ENCODE peak calls at places on chromosomes 6 and 20, in four cellular contexts. One of them, this sample, is unnamed.

GRCh38 chr20:3080939-3081388 is 3.6 kb downstream of the AVP start:
- DNase-seq in AG04449: no peak
- DNase-seq in neural progenitor cell: no peak
- DNase-seq in HL-60: no peak
- DNase-seq in this sample: peak; percentile 26

GRCh38 chr20:42373049-42373448 is 754.9 kb upstream of the CHD6 start:
- DNase-seq in AG04449: no peak
- DNase-seq in neural progenitor cell: no peak
- DNase-seq in HL-60: no peak
- DNase-seq in this sample: no peak

GRCh38 chr20:32641464-32641863 is 32.3 kb downstream of the C20orf203 start:
- DNase-seq in AG04449: no peak
- DNase-seq in neural progenitor cell: no peak
- DNase-seq in HL-60: no peak
- DNase-seq in this sample: no peak

GRCh38 chr6:150256618-150257272 is 112.1 kb upstream of the IYD start:
- DNase-seq in AG04449: no peak
- DNase-seq in neural progenitor cell: no peak
- DNase-seq in HL-60: peak; percentile 16
- DNase-seq in this sample: no peak

GRCh38 chr6:101614774-101615173 is 221.3 kb downstream of the GRIK2 start:
- DNase-seq in AG04449: no peak
- DNase-seq in neural progenitor cell: peak; percentile 54
- DNase-seq in HL-60: no peak
- DNase-seq in this sample: no peak

GRCh38 chr6:33095681-33096080 is 19.9 kb downstream of the HLA-DPB1 start:
- DNase-seq in AG04449: no peak
- DNase-seq in neural progenitor cell: no peak
- DNase-seq in HL-60: no peak
- DNase-seq in this sample: no peak

GRCh38 chr6:14452567-14453527 is 335.3 kb downstream of the CD83 start:
- DNase-seq in AG04449: no peak
- DNase-seq in neural progenitor cell: no peak
- DNase-seq in HL-60: peak; percentile 86
- DNase-seq in this sample: no peak

GRCh38 chr20:11207749-11208502 is 534.1 kb upstream of the JAG1 start:
- DNase-seq in AG04449: no peak
- DNase-seq in neural progenitor cell: no peak
- DNase-seq in HL-60: no peak
- DNase-seq in this sample: no peak

GRCh38 chr6:2848851-2849250 is 7.2 kb upstream of the SERPINB1 start:
- DNase-seq in AG04449: no peak
- DNase-seq in neural progenitor cell: no peak
- DNase-seq in HL-60: no peak
- DNase-seq in this sample: peak; percentile 69

GRCh38 chr6:139373154-139373927 is 1.1 kb downstream of the CITED2 start:
- DNase-seq in AG04449: no peak
- DNase-seq in neural progenitor cell: peak; percentile 61
- DNase-seq in HL-60: peak; percentile 63
- DNase-seq in this sample: peak; percentile 82

GRCh38 chr6:15480546-15480945 is 182.3 kb downstream of the DTNBP1 start:
- DNase-seq in AG04449: no peak
- DNase-seq in neural progenitor cell: no peak
- DNase-seq in HL-60: peak; percentile 20
- DNase-seq in this sample: no peak

GRCh38 chr6:155483858-155484257 is 28.2 kb upstream of the NOX3 start:
- DNase-seq in AG04449: no peak
- DNase-seq in neural progenitor cell: no peak
- DNase-seq in HL-60: no peak
- DNase-seq in this sample: no peak

GRCh38 chr6:145077382-145077781 is 657.9 kb downstream of the EPM2A start:
- DNase-seq in AG04449: no peak
- DNase-seq in neural progenitor cell: no peak
- DNase-seq in HL-60: no peak
- DNase-seq in this sample: no peak

GRCh38 chr6:701215-701614 is 8.3 kb upstream of the EXOC2 start:
- DNase-seq in AG04449: no peak
- DNase-seq in neural progenitor cell: no peak
- DNase-seq in HL-60: no peak
- DNase-seq in this sample: no peak

GRCh38 chr6:43932259-43932900 is 162.4 kb downstream of the VEGFA start:
- DNase-seq in AG04449: no peak
- DNase-seq in neural progenitor cell: no peak
- DNase-seq in HL-60: no peak
- DNase-seq in this sample: no peak

GRCh38 chr6:83193747-83194582 is 808 bp downstream of the RWDD2A start:
- DNase-seq in AG04449: no peak
- DNase-seq in neural progenitor cell: peak; percentile 87
- DNase-seq in HL-60: no peak
- DNase-seq in this sample: peak; percentile 71

GRCh38 chr20:16821211-16822089 is 73.3 kb downstream of the OTOR start:
- DNase-seq in AG04449: no peak
- DNase-seq in neural progenitor cell: peak; percentile 68
- DNase-seq in HL-60: peak; percentile 28
- DNase-seq in this sample: peak; percentile 17

GRCh38 chr6:164097557-164098398 is 683.3 kb downstream of the QKI start:
- DNase-seq in AG04449: no peak
- DNase-seq in neural progenitor cell: peak; percentile 36
- DNase-seq in HL-60: peak; percentile 18
- DNase-seq in this sample: no peak

GRCh38 chr6:42978487-42978792 is 541 bp downstream of the PEX6 start:
- DNase-seq in AG04449: no peak
- DNase-seq in neural progenitor cell: peak; percentile 48
- DNase-seq in HL-60: no peak
- DNase-seq in this sample: peak; percentile 42

DNA sequence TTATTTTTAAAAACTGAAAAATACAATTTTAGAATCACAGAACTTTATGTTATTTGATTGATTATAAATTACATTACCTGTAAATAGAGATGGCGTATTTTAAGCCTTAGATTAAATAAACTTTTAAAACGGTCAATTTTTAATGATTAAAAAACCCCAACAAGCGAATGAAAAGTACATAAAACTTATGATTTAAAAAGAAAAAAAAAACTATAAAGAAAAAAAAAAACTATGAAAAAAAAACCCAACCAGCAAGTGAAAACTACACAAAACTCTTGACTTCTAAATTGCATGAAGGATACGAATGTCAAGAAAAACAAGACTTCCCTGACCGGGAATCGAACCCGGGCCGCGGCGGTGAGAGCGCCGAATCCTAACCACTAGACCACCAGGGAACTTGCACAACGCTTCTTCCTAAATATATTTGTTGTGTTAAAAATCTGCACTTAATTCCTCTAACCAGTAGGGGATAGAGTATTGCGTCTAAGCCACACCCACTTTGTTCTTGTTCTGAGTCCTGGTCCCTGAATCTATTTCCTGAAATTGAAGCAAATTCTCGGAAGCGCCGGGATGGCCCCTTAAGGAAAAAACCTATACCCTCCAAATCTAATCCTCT is 10.7 kb upstream of the NCOA7 start:
- DNase-seq in AG04449: no peak
- DNase-seq in neural progenitor cell: peak; percentile 93
- DNase-seq in HL-60: peak; percentile 91
- DNase-seq in this sample: peak; percentile 89
- TF ChIP-seq CTCF in AG04449: no peak
- TF ChIP-seq CTCF in neural progenitor cell: peak; percentile 34
- TF ChIP-seq CTCF in HL-60: no peak
- TF ChIP-seq CTCF in this sample: no peak

GRCh38 chr6:99246602-99247001 is 102.9 kb downstream of the FAXC start:
- DNase-seq in AG04449: no peak
- DNase-seq in neural progenitor cell: no peak
- DNase-seq in HL-60: no peak
- DNase-seq in this sample: no peak

DNA sequence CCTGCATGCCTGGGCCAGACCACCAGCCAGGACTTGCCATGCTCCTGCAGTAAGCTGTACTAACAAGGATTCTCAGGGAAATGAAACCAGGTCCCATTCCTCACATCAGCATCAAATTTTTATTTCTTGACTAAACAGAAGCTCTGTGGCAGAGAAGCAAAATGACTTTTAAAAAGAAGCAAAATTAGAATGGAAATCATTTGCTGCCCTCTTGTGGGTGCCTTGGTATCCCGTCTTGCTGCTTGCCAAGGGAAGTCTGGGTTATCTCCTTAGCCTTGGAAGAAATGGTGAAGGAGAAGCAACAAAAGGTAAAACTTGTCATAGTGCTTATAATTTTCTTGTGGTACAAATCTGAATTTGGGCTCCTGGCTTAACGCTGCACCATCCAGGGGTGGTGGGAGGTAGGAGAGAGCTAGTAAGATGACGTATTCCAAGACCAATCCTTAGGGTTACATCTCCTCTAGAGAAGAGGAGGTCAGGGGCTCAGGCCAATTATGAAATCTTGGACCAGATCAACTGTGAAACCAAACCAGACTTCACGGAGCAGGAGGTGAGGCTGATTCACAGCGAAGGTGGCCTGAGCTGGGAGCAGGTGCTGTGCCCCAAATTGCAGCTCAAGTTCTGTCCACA is 107.5 kb downstream of the FAXC start:
- DNase-seq in AG04449: peak; percentile 5
- DNase-seq in neural progenitor cell: peak; percentile 56
- DNase-seq in HL-60: no peak
- DNase-seq in this sample: no peak
- TF ChIP-seq CTCF in AG04449: peak; percentile 48
- TF ChIP-seq CTCF in neural progenitor cell: peak; percentile 68
- TF ChIP-seq CTCF in HL-60: peak; percentile 32
- TF ChIP-seq CTCF in this sample: no peak

DNA sequence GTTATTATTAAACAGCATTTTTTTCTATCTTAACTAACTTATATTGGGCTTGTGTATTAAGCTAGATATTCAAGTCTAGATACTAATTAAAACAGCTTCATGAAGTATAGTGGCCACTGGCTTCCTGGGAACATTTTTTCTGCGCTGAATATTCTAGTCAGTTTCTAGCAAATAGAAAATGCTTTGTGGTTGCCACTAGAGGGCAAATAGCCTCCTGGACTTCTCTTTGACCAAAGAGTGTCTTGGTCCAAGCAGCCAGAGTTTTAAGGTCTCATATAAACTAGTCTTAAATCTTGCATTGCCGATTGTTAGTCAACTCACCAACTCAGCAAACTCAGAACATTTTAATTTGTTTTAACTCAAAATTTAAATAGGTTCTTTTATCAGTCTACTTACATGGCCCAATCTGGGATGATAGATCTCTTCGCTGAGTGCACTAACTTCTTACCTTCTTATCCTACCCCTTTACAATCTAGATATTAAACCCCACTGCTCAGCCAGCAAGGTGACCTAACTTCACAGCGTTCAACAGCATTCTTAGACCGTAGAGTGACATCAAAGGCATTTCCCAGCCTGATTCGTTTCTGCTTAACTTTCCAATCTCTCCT is 24.6 kb upstream of the ID4 start:
- DNase-seq in AG04449: no peak
- DNase-seq in neural progenitor cell: peak; percentile 47
- DNase-seq in HL-60: peak; percentile 2
- DNase-seq in this sample: no peak
- TF ChIP-seq CTCF in AG04449: peak; percentile 52
- TF ChIP-seq CTCF in neural progenitor cell: peak; percentile 76
- TF ChIP-seq CTCF in HL-60: peak; percentile 39
- TF ChIP-seq CTCF in this sample: peak; percentile 34

DNA sequence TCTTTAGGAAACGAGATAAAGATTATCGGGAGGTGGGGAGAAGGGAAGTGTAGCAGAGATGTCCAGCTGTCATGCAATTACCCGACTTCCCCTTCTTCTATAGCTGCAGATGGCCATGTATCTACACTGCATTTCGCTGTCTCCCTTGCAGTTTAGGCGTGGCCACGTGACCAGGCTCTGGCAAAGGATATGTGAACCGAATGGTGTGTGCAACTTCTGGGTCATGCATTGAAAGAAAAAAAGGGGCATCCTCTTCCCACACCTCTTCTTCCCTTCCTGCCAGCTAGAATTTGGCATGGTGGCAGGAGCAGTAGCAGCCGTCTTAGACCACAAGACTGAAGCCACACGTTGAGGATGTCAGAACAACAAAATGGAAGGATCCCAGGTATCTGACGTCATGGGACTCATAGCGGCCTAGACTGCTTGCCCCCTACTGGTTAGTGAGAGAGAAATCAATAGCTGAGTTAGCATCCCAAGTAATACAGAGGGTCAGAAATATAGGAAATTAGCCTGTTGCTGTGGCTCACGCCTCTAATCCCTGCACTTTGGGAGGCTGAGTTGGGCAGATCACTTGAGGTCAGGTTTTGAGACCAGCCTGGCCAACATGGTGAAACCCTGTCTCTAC is 32.8 kb downstream of the TCF15 start:
- DNase-seq in AG04449: no peak
- DNase-seq in neural progenitor cell: peak; percentile 58
- DNase-seq in HL-60: peak; percentile 67
- DNase-seq in this sample: no peak
- TF ChIP-seq CTCF in AG04449: peak; percentile 20
- TF ChIP-seq CTCF in neural progenitor cell: peak; percentile 53
- TF ChIP-seq CTCF in HL-60: peak; percentile 30
- TF ChIP-seq CTCF in this sample: no peak

DNA sequence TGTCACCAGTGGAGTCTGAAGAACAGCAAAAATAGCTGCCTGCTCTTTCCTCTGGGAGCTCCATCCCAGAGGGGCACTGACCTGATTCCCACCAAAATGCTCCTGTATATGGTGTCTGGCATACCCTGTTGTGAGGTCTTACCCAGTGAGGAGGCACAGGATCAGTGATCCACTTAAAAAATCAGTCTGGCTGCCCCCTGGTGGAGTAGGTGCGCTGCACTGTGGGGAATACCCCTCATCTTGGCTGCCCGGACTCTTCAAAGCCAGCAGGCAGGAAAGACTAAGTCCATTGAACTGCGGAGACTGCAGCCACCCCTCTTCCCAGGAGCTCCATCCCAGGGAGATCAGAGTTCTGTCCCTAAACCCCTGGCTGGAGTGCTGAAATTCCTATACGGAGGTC is 230.9 kb upstream of the HTR1E start:
- DNase-seq in AG04449: no peak
- DNase-seq in neural progenitor cell: peak; percentile 55
- DNase-seq in HL-60: no peak
- DNase-seq in this sample: no peak
- TF ChIP-seq CTCF in AG04449: no peak
- TF ChIP-seq CTCF in neural progenitor cell: peak; percentile 51
- TF ChIP-seq CTCF in HL-60: no peak
- TF ChIP-seq CTCF in this sample: no peak

GRCh38 chr20:14264869-14265268 is 72.5 kb downstream of the FLRT3 start:
- DNase-seq in AG04449: peak; percentile 1
- DNase-seq in neural progenitor cell: no peak
- DNase-seq in HL-60: no peak
- DNase-seq in this sample: no peak
- TF ChIP-seq CTCF in AG04449: peak; percentile 28
- TF ChIP-seq CTCF in neural progenitor cell: peak; percentile 32
- TF ChIP-seq CTCF in HL-60: no peak
- TF ChIP-seq CTCF in this sample: no peak

DNA sequence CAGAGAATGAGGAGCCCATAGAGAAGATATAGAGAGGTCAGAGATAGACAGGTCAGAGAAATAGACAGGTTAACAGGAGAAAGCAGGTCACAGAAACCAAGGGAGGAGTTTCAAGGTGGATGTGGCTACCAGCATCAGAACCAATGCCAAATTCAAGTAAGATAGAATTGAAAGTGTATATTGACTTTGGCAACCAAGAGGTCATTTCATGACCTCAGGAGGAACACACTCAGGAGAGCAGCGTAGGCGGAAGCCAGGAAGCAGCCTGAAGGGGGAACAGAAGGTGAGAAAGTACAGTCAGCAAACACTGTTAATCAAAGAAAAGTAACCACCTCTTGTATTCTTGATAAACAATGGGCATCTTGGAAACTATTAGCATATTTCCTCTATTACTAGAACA is 33.9 kb upstream of the ALDH8A1 start:
- DNase-seq in AG04449: no peak
- DNase-seq in neural progenitor cell: no peak
- DNase-seq in HL-60: no peak
- DNase-seq in this sample: no peak
- TF ChIP-seq CTCF in AG04449: no peak
- TF ChIP-seq CTCF in neural progenitor cell: no peak
- TF ChIP-seq CTCF in HL-60: no peak
- TF ChIP-seq CTCF in this sample: no peak

This sample was measured in mucosa of descending colon.